ENCODE peak calls at places on chromosome 18, in nine cellular contexts. One of them, this sample, is unnamed.

GRCh38 chr18:70276416-70277145 is 12.3 kb upstream of the SOCS6 start:
- DNase-seq in AG10803: no peak
- DNase-seq in heart left ventricle: no peak
- DNase-seq in spleen: no peak
- DNase-seq in foreskin fibroblast: no peak
- DNase-seq in fibroblast of mammary gland: no peak
- DNase-seq in CD8-positive, alpha-beta T cell: no peak
- DNase-seq in choroid plexus epithelial cell: no peak
- DNase-seq in uterus: no peak
- DNase-seq in this sample: no peak

GRCh38 chr18:54147439-54147838 is 77.0 kb downstream of the MBD2 start:
- DNase-seq in uterus: no peak
- DNase-seq in choroid plexus epithelial cell: no peak
- DNase-seq in CD8-positive, alpha-beta T cell: no peak
- DNase-seq in foreskin fibroblast: no peak
- DNase-seq in heart left ventricle: no peak
- DNase-seq in spleen: no peak
- DNase-seq in AG10803: no peak
- DNase-seq in fibroblast of mammary gland: no peak
- DNase-seq in this sample: peak

GRCh38 chr18:8635087-8635486 is 25.9 kb downstream of the RAB12 start:
- DNase-seq in CD8-positive, alpha-beta T cell: no peak
- DNase-seq in fibroblast of mammary gland: peak
- DNase-seq in AG10803: peak
- DNase-seq in heart left ventricle: no peak
- DNase-seq in uterus: no peak
- DNase-seq in spleen: no peak
- DNase-seq in foreskin fibroblast: no peak
- DNase-seq in choroid plexus epithelial cell: no peak
- DNase-seq in this sample: no peak

GRCh38 chr18:74990563-74991081 is 218.3 kb downstream of the PTGR3 start:
- DNase-seq in fibroblast of mammary gland: no peak
- DNase-seq in AG10803: no peak
- DNase-seq in uterus: no peak
- DNase-seq in choroid plexus epithelial cell: peak
- DNase-seq in foreskin fibroblast: no peak
- DNase-seq in heart left ventricle: no peak
- DNase-seq in spleen: no peak
- DNase-seq in CD8-positive, alpha-beta T cell: no peak
- DNase-seq in this sample: no peak

GRCh38 chr18:36724591-36725001 is 104.2 kb downstream of the TPGS2 start:
- DNase-seq in spleen: no peak
- DNase-seq in AG10803: peak
- DNase-seq in heart left ventricle: no peak
- DNase-seq in foreskin fibroblast: peak
- DNase-seq in fibroblast of mammary gland: peak
- DNase-seq in uterus: peak
- DNase-seq in choroid plexus epithelial cell: peak
- DNase-seq in CD8-positive, alpha-beta T cell: no peak
- DNase-seq in this sample: no peak

GRCh38 chr18:58132595-58133191 is 88.7 kb downstream of the NEDD4L start:
- DNase-seq in CD8-positive, alpha-beta T cell: no peak
- DNase-seq in choroid plexus epithelial cell: no peak
- DNase-seq in AG10803: peak
- DNase-seq in spleen: no peak
- DNase-seq in fibroblast of mammary gland: no peak
- DNase-seq in foreskin fibroblast: peak
- DNase-seq in uterus: no peak
- DNase-seq in heart left ventricle: no peak
- DNase-seq in this sample: no peak

GRCh38 chr18:1846640-1847039 is 724.7 kb downstream of the METTL4 start:
- DNase-seq in heart left ventricle: no peak
- DNase-seq in AG10803: no peak
- DNase-seq in spleen: no peak
- DNase-seq in uterus: no peak
- DNase-seq in fibroblast of mammary gland: no peak
- DNase-seq in choroid plexus epithelial cell: peak
- DNase-seq in CD8-positive, alpha-beta T cell: no peak
- DNase-seq in foreskin fibroblast: no peak
- DNase-seq in this sample: no peak

GRCh38 chr18:5197032-5197434 is at the start of gene AKAIN1:
- DNase-seq in AG10803: peak
- DNase-seq in heart left ventricle: peak
- DNase-seq in spleen: no peak
- DNase-seq in fibroblast of mammary gland: peak
- DNase-seq in foreskin fibroblast: peak
- DNase-seq in CD8-positive, alpha-beta T cell: no peak
- DNase-seq in choroid plexus epithelial cell: peak
- DNase-seq in uterus: no peak
- DNase-seq in this sample: no peak

GRCh38 chr18:8657050-8657820 is 48.0 kb downstream of the RAB12 start:
- DNase-seq in AG10803: no peak
- DNase-seq in spleen: no peak
- DNase-seq in CD8-positive, alpha-beta T cell: no peak
- DNase-seq in heart left ventricle: no peak
- DNase-seq in fibroblast of mammary gland: no peak
- DNase-seq in choroid plexus epithelial cell: no peak
- DNase-seq in uterus: no peak
- DNase-seq in foreskin fibroblast: no peak
- DNase-seq in this sample: no peak

GRCh38 chr18:57915241-57915640 is 112.1 kb upstream of the ATP8B1 start:
- DNase-seq in foreskin fibroblast: peak
- DNase-seq in AG10803: no peak
- DNase-seq in spleen: no peak
- DNase-seq in fibroblast of mammary gland: no peak
- DNase-seq in uterus: no peak
- DNase-seq in heart left ventricle: no peak
- DNase-seq in choroid plexus epithelial cell: peak
- DNase-seq in CD8-positive, alpha-beta T cell: no peak
- DNase-seq in this sample: no peak

GRCh38 chr18:3538456-3538855 is 88.5 kb downstream of the TGIF1 start:
- DNase-seq in choroid plexus epithelial cell: no peak
- DNase-seq in uterus: no peak
- DNase-seq in heart left ventricle: no peak
- DNase-seq in foreskin fibroblast: peak
- DNase-seq in CD8-positive, alpha-beta T cell: no peak
- DNase-seq in spleen: no peak
- DNase-seq in AG10803: peak
- DNase-seq in fibroblast of mammary gland: peak
- DNase-seq in this sample: no peak

GRCh38 chr18:9762561-9762960 is 54.5 kb downstream of the RAB31 start:
- DNase-seq in choroid plexus epithelial cell: no peak
- DNase-seq in AG10803: no peak
- DNase-seq in fibroblast of mammary gland: no peak
- DNase-seq in foreskin fibroblast: no peak
- DNase-seq in heart left ventricle: no peak
- DNase-seq in CD8-positive, alpha-beta T cell: no peak
- DNase-seq in uterus: no peak
- DNase-seq in spleen: no peak
- DNase-seq in this sample: no peak

GRCh38 chr18:51032193-51032592 is 2.2 kb downstream of the SMAD4 start:
- DNase-seq in fibroblast of mammary gland: no peak
- DNase-seq in choroid plexus epithelial cell: no peak
- DNase-seq in CD8-positive, alpha-beta T cell: no peak
- DNase-seq in heart left ventricle: no peak
- DNase-seq in foreskin fibroblast: no peak
- DNase-seq in AG10803: no peak
- DNase-seq in uterus: no peak
- DNase-seq in spleen: no peak
- DNase-seq in this sample: no peak
- H3K4me3 ChIP-seq in fibroblast of mammary gland: peak
- H3K4me3 ChIP-seq in choroid plexus epithelial cell: peak
- H3K4me3 ChIP-seq in CD8-positive, alpha-beta T cell: peak
- H3K4me3 ChIP-seq in heart left ventricle: peak
- H3K4me3 ChIP-seq in foreskin fibroblast: peak
- H3K4me3 ChIP-seq in AG10803: peak
- H3K4me3 ChIP-seq in uterus: peak
- H3K4me3 ChIP-seq in spleen: no peak
- H3K4me3 ChIP-seq in this sample: peak

GRCh38 chr18:59715966-59716369 is 18.7 kb upstream of the CCBE1 start:
- DNase-seq in heart left ventricle: no peak
- DNase-seq in uterus: no peak
- DNase-seq in fibroblast of mammary gland: peak
- DNase-seq in CD8-positive, alpha-beta T cell: no peak
- DNase-seq in foreskin fibroblast: peak
- DNase-seq in choroid plexus epithelial cell: peak
- DNase-seq in AG10803: peak
- DNase-seq in spleen: no peak
- DNase-seq in this sample: peak
- TF ChIP-seq CTCF in heart left ventricle: no peak
- TF ChIP-seq CTCF in uterus: no peak
- TF ChIP-seq CTCF in fibroblast of mammary gland: peak
- TF ChIP-seq CTCF in CD8-positive, alpha-beta T cell: no peak
- TF ChIP-seq CTCF in foreskin fibroblast: no peak
- TF ChIP-seq CTCF in choroid plexus epithelial cell: peak
- TF ChIP-seq CTCF in AG10803: peak
- TF ChIP-seq CTCF in spleen: no peak
- TF ChIP-seq CTCF in this sample: no peak

GRCh38 chr18:34248727-34249126 is 24.0 kb upstream of the NOL4 start:
- DNase-seq in fibroblast of mammary gland: no peak
- DNase-seq in AG10803: no peak
- DNase-seq in choroid plexus epithelial cell: no peak
- DNase-seq in foreskin fibroblast: no peak
- DNase-seq in heart left ventricle: no peak
- DNase-seq in uterus: no peak
- DNase-seq in CD8-positive, alpha-beta T cell: no peak
- DNase-seq in spleen: no peak
- DNase-seq in this sample: no peak

GRCh38 chr18:34251919-34252318 is 27.2 kb upstream of the NOL4 start:
- DNase-seq in fibroblast of mammary gland: no peak
- DNase-seq in choroid plexus epithelial cell: no peak
- DNase-seq in uterus: no peak
- DNase-seq in spleen: no peak
- DNase-seq in heart left ventricle: no peak
- DNase-seq in CD8-positive, alpha-beta T cell: no peak
- DNase-seq in foreskin fibroblast: no peak
- DNase-seq in AG10803: no peak
- DNase-seq in this sample: no peak
- H3K4me3 ChIP-seq in fibroblast of mammary gland: no peak
- H3K4me3 ChIP-seq in choroid plexus epithelial cell: no peak
- H3K4me3 ChIP-seq in uterus: no peak
- H3K4me3 ChIP-seq in spleen: no peak
- H3K4me3 ChIP-seq in heart left ventricle: no peak
- H3K4me3 ChIP-seq in CD8-positive, alpha-beta T cell: no peak
- H3K4me3 ChIP-seq in foreskin fibroblast: no peak
- H3K4me3 ChIP-seq in AG10803: no peak
- H3K4me3 ChIP-seq in this sample: no peak

GRCh38 chr18:24674236-24675004 is 214.0 kb downstream of the HRH4 start:
- DNase-seq in AG10803: no peak
- DNase-seq in uterus: no peak
- DNase-seq in fibroblast of mammary gland: no peak
- DNase-seq in foreskin fibroblast: no peak
- DNase-seq in spleen: no peak
- DNase-seq in heart left ventricle: no peak
- DNase-seq in CD8-positive, alpha-beta T cell: no peak
- DNase-seq in choroid plexus epithelial cell: no peak
- DNase-seq in this sample: no peak

GRCh38 chr18:24678113-24678512 is 217.7 kb downstream of the HRH4 start:
- DNase-seq in fibroblast of mammary gland: no peak
- DNase-seq in foreskin fibroblast: no peak
- DNase-seq in AG10803: no peak
- DNase-seq in heart left ventricle: no peak
- DNase-seq in choroid plexus epithelial cell: no peak
- DNase-seq in CD8-positive, alpha-beta T cell: no peak
- DNase-seq in uterus: no peak
- DNase-seq in spleen: no peak
- DNase-seq in this sample: no peak

GRCh38 chr18:24669502-24669901 is 209.1 kb downstream of the HRH4 start:
- DNase-seq in heart left ventricle: no peak
- DNase-seq in CD8-positive, alpha-beta T cell: no peak
- DNase-seq in uterus: no peak
- DNase-seq in choroid plexus epithelial cell: no peak
- DNase-seq in fibroblast of mammary gland: no peak
- DNase-seq in spleen: no peak
- DNase-seq in AG10803: no peak
- DNase-seq in foreskin fibroblast: no peak
- DNase-seq in this sample: no peak

GRCh38 chr18:24677011-24677410 is 216.6 kb downstream of the HRH4 start:
- DNase-seq in AG10803: peak
- DNase-seq in fibroblast of mammary gland: peak
- DNase-seq in heart left ventricle: no peak
- DNase-seq in uterus: no peak
- DNase-seq in choroid plexus epithelial cell: no peak
- DNase-seq in CD8-positive, alpha-beta T cell: no peak
- DNase-seq in spleen: no peak
- DNase-seq in foreskin fibroblast: peak
- DNase-seq in this sample: no peak

DNA sequence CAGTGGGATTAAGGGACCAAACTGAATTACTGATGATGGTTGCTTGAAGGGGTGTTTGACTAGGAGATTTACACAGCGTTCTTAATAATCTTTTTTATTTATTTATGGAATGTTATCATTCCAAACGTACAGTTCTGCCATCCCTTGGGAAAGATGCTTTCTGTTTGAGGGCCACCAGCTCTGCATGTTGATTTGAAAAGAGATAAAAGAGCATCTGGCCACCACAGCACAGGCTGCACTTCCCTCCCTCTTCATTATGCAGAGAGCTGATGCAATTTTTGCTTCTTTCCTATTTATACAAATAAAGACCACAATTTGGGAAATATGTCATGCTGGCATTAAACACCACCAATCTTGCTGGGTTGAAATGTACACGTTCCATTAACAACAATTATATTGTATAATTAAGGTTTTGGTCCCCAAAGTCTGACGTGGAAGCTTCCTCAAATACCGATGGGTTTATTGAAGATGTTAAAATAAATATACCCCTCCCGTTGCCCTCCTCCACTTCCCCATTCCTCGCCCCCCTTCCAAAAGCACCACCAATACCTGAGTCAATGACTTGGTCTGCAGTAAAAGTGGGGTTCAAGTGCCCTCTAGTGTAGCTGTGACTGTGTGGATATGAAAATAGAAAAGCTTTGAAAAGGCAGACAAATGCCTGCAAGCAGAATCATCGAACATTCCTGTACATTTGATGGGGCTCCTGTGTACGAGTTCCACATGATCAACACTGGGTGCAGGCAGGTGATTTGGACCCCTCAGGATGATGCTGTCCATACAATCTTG is 211.9 kb downstream of the HRH4 start:
- DNase-seq in heart left ventricle: no peak
- DNase-seq in choroid plexus epithelial cell: no peak
- DNase-seq in spleen: no peak
- DNase-seq in fibroblast of mammary gland: no peak
- DNase-seq in uterus: no peak
- DNase-seq in CD8-positive, alpha-beta T cell: no peak
- DNase-seq in foreskin fibroblast: no peak
- DNase-seq in AG10803: no peak
- DNase-seq in this sample: no peak
- TF ChIP-seq CTCF in heart left ventricle: no peak
- TF ChIP-seq CTCF in choroid plexus epithelial cell: no peak
- TF ChIP-seq CTCF in spleen: no peak
- TF ChIP-seq CTCF in fibroblast of mammary gland: no peak
- TF ChIP-seq CTCF in uterus: no peak
- TF ChIP-seq CTCF in CD8-positive, alpha-beta T cell: no peak
- TF ChIP-seq CTCF in foreskin fibroblast: peak
- TF ChIP-seq CTCF in AG10803: no peak
- TF ChIP-seq CTCF in this sample: no peak

DNA sequence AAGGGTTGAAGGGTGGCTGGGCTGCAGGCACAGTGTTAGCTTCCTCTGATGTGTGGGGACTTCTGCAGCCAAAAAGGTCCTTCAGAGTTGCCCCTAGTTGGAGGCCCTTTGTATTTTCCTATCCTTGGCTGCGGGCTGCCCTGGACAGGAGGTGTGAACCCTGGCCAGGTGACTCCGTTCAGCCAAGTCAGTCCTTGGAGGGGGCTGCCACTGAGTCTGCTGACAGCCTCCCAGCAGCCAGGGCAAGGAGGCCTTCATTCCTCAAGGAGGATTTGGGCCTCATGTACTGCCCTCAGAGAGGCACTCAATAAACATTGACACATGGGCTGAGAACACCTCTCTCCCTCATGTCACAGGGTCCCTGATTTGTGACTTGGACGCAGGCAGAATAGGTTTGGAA is 62.4 kb downstream of the MAPK4 start:
- DNase-seq in fibroblast of mammary gland: no peak
- DNase-seq in foreskin fibroblast: no peak
- DNase-seq in AG10803: no peak
- DNase-seq in spleen: no peak
- DNase-seq in heart left ventricle: no peak
- DNase-seq in choroid plexus epithelial cell: no peak
- DNase-seq in uterus: no peak
- DNase-seq in CD8-positive, alpha-beta T cell: no peak
- DNase-seq in this sample: no peak
- H3K4me3 ChIP-seq in fibroblast of mammary gland: no peak
- H3K4me3 ChIP-seq in foreskin fibroblast: no peak
- H3K4me3 ChIP-seq in AG10803: no peak
- H3K4me3 ChIP-seq in spleen: no peak
- H3K4me3 ChIP-seq in heart left ventricle: no peak
- H3K4me3 ChIP-seq in choroid plexus epithelial cell: no peak
- H3K4me3 ChIP-seq in uterus: no peak
- H3K4me3 ChIP-seq in CD8-positive, alpha-beta T cell: no peak
- H3K4me3 ChIP-seq in this sample: no peak